ENCODE peak calls at places on chromosome X, in five cellular contexts. Y, K, A, E and J are unnamed samples.

GRCh38 chrX:38220936-38221386 is 290 bp upstream of the SRPX start:
- ATAC-seq in K (no peak), Y (peak; percentile 14), A (peak; percentile 25), E (peak; percentile 8), J (peak; percentile 35)

GRCh38 chrX:50036481-50036880 is 114.1 kb downstream of the CLCN5 start:
- ATAC-seq in E (no peak), Y (no peak), K (no peak), A (no peak), J (no peak)

GRCh38 chrX:10025742-10026493 is 58.8 kb downstream of the CLDN34 start:
- ATAC-seq in E (no peak), K (no peak), Y (no peak), A (no peak), J (no peak)

GRCh38 chrX:40831750-40832149 is 96.4 kb upstream of the MED14 start:
- ATAC-seq in A (no peak), E (no peak), K (no peak), Y (no peak), J (no peak)

GRCh38 chrX:9775930-9776329 is 10.3 kb upstream of the GPR143 start:
- ATAC-seq in E (no peak), Y (no peak), A (no peak), K (no peak), J (no peak)

GRCh38 chrX:20418809-20419208 is 152.1 kb upstream of the RPS6KA3 start:
- ATAC-seq in E (peak; percentile 30), K (no peak), Y (no peak), A (no peak), J (no peak)

GRCh38 chrX:70998402-70999027 is 67.6 kb upstream of the SLC7A3 start:
- ATAC-seq in K (peak; percentile 76), E (peak; percentile 50), Y (peak; percentile 75), A (peak; percentile 58), J (no peak)

GRCh38 chrX:108275732-108276131 is 162.5 kb downstream of the COL4A6 start:
- ATAC-seq in E (no peak), K (no peak), A (no peak), Y (no peak), J (no peak)

GRCh38 chrX:135544338-135544948 is 24.0 kb downstream of the INTS6L start:
- ATAC-seq in Y (no peak), K (no peak), A (no peak), E (no peak), J (no peak)

GRCh38 chrX:154990496-154990895 is 32.0 kb downstream of the F8 start:
- ATAC-seq in A (no peak), E (no peak), K (no peak), Y (no peak), J (no peak)

GRCh38 chrX:77742788-77743476 is 43.1 kb downstream of the ATRX start:
- ATAC-seq in E (peak; percentile 62), K (no peak), A (peak; percentile 58), Y (peak; percentile 51), J (peak; percentile 34)

GRCh38 chrX:147781844-147782243 is 129.9 kb upstream of the FMR1 start:
- ATAC-seq in K (no peak), E (no peak), Y (no peak), A (no peak), J (no peak)

GRCh38 chrX:72107841-72108590 is 23.7 kb downstream of the RTL5 start:
- ATAC-seq in K (no peak), E (no peak), A (no peak), Y (no peak), J (no peak)

GRCh38 chrX:109732319-109732779 is 708 bp downstream of the ACSL4 start:
- ATAC-seq in K (peak; percentile 49), A (peak; percentile 7), E (peak; percentile 40), Y (peak; percentile 69), J (no peak)

GRCh38 chrX:144219035-144219434 is 335.2 kb downstream of the UBE2NL start:
- ATAC-seq in Y (no peak), E (peak; percentile 86), A (no peak), K (peak; percentile 66), J (peak; percentile 41)

GRCh38 chrX:110293658-110294453 is 24.0 kb downstream of the AMMECR1 start:
- ATAC-seq in A (no peak), E (no peak), K (no peak), Y (no peak), J (no peak)

GRCh38 chrX:119516157-119516702 is 48.0 kb downstream of the SLC25A5 start:
- ATAC-seq in Y (peak; percentile 81), A (peak; percentile 89), E (peak; percentile 89), K (peak; percentile 67), J (peak; percentile 65)

GRCh38 chrX:155962906-155963305 is 34.6 kb upstream of the IL9R start:
- ATAC-seq in E (no peak), K (no peak), Y (no peak), A (no peak), J (no peak)

GRCh38 chrX:66039916-66040315 is at the start of gene VSIG4:
- ATAC-seq in K (no peak), A (no peak), Y (no peak), E (peak; percentile 68), J (peak; percentile 60)

GRCh38 chrX:80550722-80551121 is 130.5 kb downstream of the TENT5D start:
- ATAC-seq in A (no peak), E (no peak), K (no peak), Y (peak; percentile 87), J (no peak)

GRCh38 chrX:120499301-120500097 is 30.4 kb upstream of the LAMP2 start:
- ATAC-seq in E (no peak), Y (no peak), A (no peak), K (no peak), J (no peak)

GRCh38 chrX:19410259-19410658 is 66.5 kb downstream of the PDHA1 start:
- ATAC-seq in E (no peak), K (no peak), A (no peak), Y (no peak), J (no peak)

GRCh38 chrX:21883258-21883657 is 27.5 kb downstream of the YY2 start:
- ATAC-seq in Y (no peak), A (no peak), K (no peak), E (peak; percentile 44), J (peak; percentile 41)

GRCh38 chrX:136525738-136526606 is 6.0 kb upstream of the VGLL1 start:
- ATAC-seq in K (peak; percentile 94), Y (peak; percentile 98), A (peak; percentile 95), E (peak; percentile 95), J (peak; percentile 95)

GRCh38 chrX:80207327-80207726 is 192.8 kb downstream of the TBX22 start:
- ATAC-seq in A (no peak), E (no peak), K (no peak), Y (no peak), J (no peak)

GRCh38 chrX:155001873-155002272 is 20.6 kb downstream of the F8 start:
- ATAC-seq in K (no peak), A (no peak), E (no peak), Y (no peak), J (no peak)

GRCh38 chrX:48966796-48967579 is 4.7 kb downstream of the KCND1 start:
- ATAC-seq in Y (no peak), A (no peak), E (no peak), K (no peak), J (no peak)

GRCh38 chrX:136658151-136658550 is 10.2 kb downstream of the CD40LG start:
- ATAC-seq in Y (no peak), E (no peak), A (no peak), K (no peak), J (no peak)

GRCh38 chrX:42129541-42129940 is 206.2 kb upstream of the CASK start:
- ATAC-seq in E (peak; percentile 33), K (no peak), Y (no peak), A (no peak), J (no peak)

GRCh38 chrX:23312136-23312535 is 22.5 kb upstream of the PTCHD1 start:
- ATAC-seq in E (no peak), Y (no peak), A (no peak), K (no peak), J (no peak)

GRCh38 chrX:134006484-134007161 is 21.2 kb upstream of the GPC3 start:
- ATAC-seq in K (no peak), E (peak; percentile 38), Y (no peak), A (no peak), J (no peak)

GRCh38 chrX:41684138-41684537 is 4.6 kb upstream of the GPR34 start:
- ATAC-seq in Y (no peak), A (no peak), K (no peak), E (no peak), J (no peak)

GRCh38 chrX:44092778-44093177 is 119.6 kb upstream of the NDP start:
- ATAC-seq in Y (no peak), E (peak; percentile 31), K (no peak), A (no peak), J (no peak)

GRCh38 chrX:131802836-131803626 is 220.1 kb upstream of the STK26 start:
- ATAC-seq in Y (peak; percentile 99), E (peak; percentile 97), A (peak; percentile 95), K (no peak), J (peak; percentile 93)
- H3K4me3 ChIP-seq in Y (peak overlapping the region; percentile 31), E (peak overlapping the region; percentile 6), A (peak overlapping the region; percentile 16), K (no peak overlapping the region), J (no peak overlapping the region)

DNA sequence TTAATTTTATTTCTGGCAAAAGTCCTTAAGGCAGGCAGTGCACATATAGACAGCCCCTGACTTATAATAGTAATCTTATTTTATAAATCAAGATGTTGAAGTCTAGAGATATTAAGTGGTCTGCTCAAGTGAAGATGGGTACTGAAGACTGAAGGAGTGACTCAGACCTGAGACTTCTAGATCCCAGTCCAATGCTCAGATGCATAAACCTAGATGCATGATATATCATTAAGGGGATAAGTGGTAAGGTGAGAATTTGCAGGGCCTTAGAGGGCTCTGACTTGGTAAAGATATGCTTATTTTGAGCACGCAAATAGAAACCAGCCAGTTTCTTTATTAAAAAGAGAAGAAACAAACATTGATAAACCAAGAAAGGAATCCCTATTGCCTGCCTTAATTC is 42.9 kb downstream of the SLC9A7 start:
- ATAC-seq in E (no peak), K (no peak), A (no peak), Y (no peak), J (no peak)
- H3K4me1 ChIP-seq in E (no peaks in the 10 kb centered on the region), K (peaks cover 3% of the 10 kb centered on the region), A (peaks cover 8% of the 10 kb centered on the region), Y (peaks cover 1% of the 10 kb centered on the region), J (no peaks in the 10 kb centered on the region)

GRCh38 chrX:106392346-106392745 is 219.4 kb upstream of the RADX start:
- ATAC-seq in Y (no peak), K (no peak), A (no peak), E (no peak), J (no peak)

GRCh38 chrX:106401965-106402559 is 209.7 kb upstream of the RADX start:
- ATAC-seq in K (no peak), Y (no peak), E (peak; percentile 64), A (no peak), J (no peak)

GRCh38 chrX:106397788-106398538 is 213.8 kb upstream of the RADX start:
- ATAC-seq in E (peak; percentile 24), Y (no peak), A (peak; percentile 77), K (no peak), J (no peak)
- TF ChIP-seq CTCF in E (no peak), Y (peak; percentile 19), A (peak; percentile 48), K (peak; percentile 31), J (no peak)

GRCh38 chrX:112840382-112841113 is at the start of gene AMOT:
- ATAC-seq in K (peak; percentile 77), E (peak; percentile 95), Y (peak; percentile 94), A (peak; percentile 92), J (peak; percentile 87)

GRCh38 chrX:112844250-112844649 is 3.6 kb upstream of the AMOT start:
- ATAC-seq in A (no peak), Y (no peak), E (no peak), K (no peak), J (no peak)

GRCh38 chrX:112841114-112841819 is 636 bp upstream of the AMOT start:
- ATAC-seq in K (peak; percentile 98), A (peak; percentile 98), E (peak; percentile 97), Y (peak; percentile 100), J (peak; percentile 94)

GRCh38 chrX:112839856-112840255 is 775 bp downstream of the AMOT start:
- ATAC-seq in E (no peak), A (no peak), Y (no peak), K (no peak), J (no peak)

GRCh38 chrX:112841820-112842157 is 1.2 kb upstream of the AMOT start:
- ATAC-seq in K (no peak), A (no peak), Y (no peak), E (no peak), J (no peak)
- H3K4me3 ChIP-seq in K (peak overlapping the region; percentile 36), A (peak overlapping the region; percentile 65), Y (peak overlapping the region; percentile 91), E (no peak overlapping the region), J (peak overlapping the region; percentile 91)